ENCODE peak calls at places on chromosomes 12 and 14, in nine cellular contexts. W is activated CD8-positive, alpha-beta memory T cell treated with anti-CD3 and anti-CD28 coated beads, Interleukin-2, amount 50 U/mL, for 4 hours; B is amniotic stem cell; G is ovary; F is astrocyte of the spinal cord; R is H4; P is GM23248; Y is stimulated activated CD8-positive, alpha-beta memory T cell treated with anti-CD3 and anti-CD28 coated beads, Interleukin-7, amount 100 ng/mL, for 4 hours; X is CD4-positive, alpha-beta T cell. I is an unnamed sample.

GRCh38 chr14:74973003-74973614 is 17.7 kb upstream of the PGF start:
- DNase-seq in B (no peak), R (no peak), W (no peak), P (no peak), F (peak), G (no peak), X (no peak), Y (no peak), I (peak)

GRCh38 chr12:31710021-31710818 is 18.6 kb downstream of the AMN1 start:
- DNase-seq in Y (no peak), G (no peak), R (no peak), P (no peak), B (no peak), F (no peak), W (no peak), X (no peak), I (no peak)

GRCh38 chr12:27076468-27076867 is 5.9 kb downstream of the C12orf71 start:
- DNase-seq in W (no peak), B (no peak), R (no peak), P (no peak), G (no peak), Y (no peak), F (no peak), X (no peak), I (no peak)

GRCh38 chr12:129902371-129903091 is 1.3 kb downstream of the TMEM132D start:
- DNase-seq in R (no peak), G (no peak), F (no peak), P (no peak), W (no peak), B (no peak), X (no peak), Y (no peak), I (no peak)

GRCh38 chr12:97921957-97922722 is 459.5 kb downstream of the RMST start:
- DNase-seq in F (peak), G (no peak), R (peak), X (no peak), B (no peak), P (peak), Y (no peak), W (no peak), I (no peak)

GRCh38 chr14:64951291-64951690 is 8.7 kb upstream of the GPX2 start:
- DNase-seq in G (no peak), B (no peak), X (no peak), R (no peak), W (no peak), F (no peak), P (no peak), Y (no peak), I (no peak)

GRCh38 chr12:120529641-120530314 is 820 bp upstream of the COQ5 start:
- DNase-seq in Y (no peak), B (no peak), R (peak), P (peak), W (no peak), X (no peak), F (peak), G (no peak), I (no peak)

GRCh38 chr12:49293056-49293956 is 1.6 kb upstream of the PRPH start:
- DNase-seq in W (no peak), P (no peak), R (no peak), X (no peak), F (no peak), G (peak), B (no peak), Y (no peak), I (no peak)

GRCh38 chr12:72268386-72268785 is 3.8 kb upstream of the TRHDE start:
- DNase-seq in W (no peak), P (no peak), Y (no peak), F (no peak), B (no peak), R (no peak), X (no peak), G (no peak), I (no peak)

GRCh38 chr12:122094261-122094734 is 15.7 kb downstream of the MLXIP start:
- DNase-seq in Y (no peak), W (no peak), G (no peak), F (no peak), R (no peak), B (no peak), P (no peak), X (no peak), I (no peak)

GRCh38 chr12:116130431-116130830 is 147.1 kb downstream of the MED13L start:
- DNase-seq in F (peak), P (peak), B (no peak), W (no peak), G (no peak), X (no peak), R (no peak), Y (no peak), I (no peak)

GRCh38 chr14:54317396-54317795 is 79.4 kb upstream of the CDKN3 start:
- DNase-seq in W (no peak), G (no peak), P (no peak), X (no peak), R (no peak), Y (no peak), F (no peak), B (no peak), I (no peak)

GRCh38 chr12:133235401-133236112 is at the start of gene ANHX:
- DNase-seq in W (no peak), P (no peak), R (no peak), F (no peak), G (no peak), Y (no peak), X (no peak), B (no peak), I (no peak)

GRCh38 chr12:122986258-122986871 is 5.9 kb downstream of the ARL6IP4 start:
- DNase-seq in X (no peak), P (no peak), W (no peak), G (no peak), Y (no peak), F (no peak), R (no peak), B (no peak), I (no peak)

GRCh38 chr12:76878045-76878898 is 547 bp downstream of the CSRP2 start:
- DNase-seq in B (no peak), P (peak), R (peak), X (no peak), Y (no peak), G (peak), F (peak), W (peak), I (no peak)

GRCh38 chr12:65229441-65229840 is 49.0 kb upstream of the MSRB3 start:
- DNase-seq in R (peak), F (peak), Y (no peak), B (peak), P (peak), W (no peak), G (no peak), X (no peak), I (no peak)

GRCh38 chr12:3530548-3530947 is 39.5 kb downstream of the PRMT8 start:
- DNase-seq in P (no peak), R (no peak), G (no peak), W (no peak), Y (no peak), F (no peak), B (no peak), X (no peak), I (no peak)

GRCh38 chr12:120902846-120903381 is 1.2 kb downstream of the SPPL3 start:
- DNase-seq in R (no peak), P (peak), G (no peak), Y (no peak), W (no peak), X (no peak), B (no peak), F (no peak), I (no peak)

I was measured in cardiac septum.